ENCODE peak calls at places on chromosomes 6 and 20, in five cellular contexts. D is thyroid gland, J is hepatocyte, Q is K562, L is stomach. C is an unnamed sample. For H3K4me1, the result is how much of the 10 kb centered on the place peaks cover.

GRCh38 chr6:19999319-20000191 is 162.4 kb downstream of the ID4 start:
- DNase-seq in D (no peak), J (no peak), Q (peak), L (no peak), C (no peak)

GRCh38 chr6:88982720-88983119 is 19.3 kb upstream of the RNGTT start:
- DNase-seq in D (peak), J (peak), Q (peak), L (peak), C (peak)

GRCh38 chr6:110814488-110815259 is 595 bp downstream of the CDK19 start:
- DNase-seq in D (peak), J (peak), Q (peak), L (peak), C (no peak)

GRCh38 chr6:151002562-151002961 is 137.1 kb downstream of the MTHFD1L start:
- DNase-seq in D (no peak), J (no peak), Q (no peak), L (no peak), C (no peak)

GRCh38 chr6:168274046-168274952 is 45.3 kb downstream of the DACT2 start:
- DNase-seq in D (no peak), J (peak), Q (peak), L (peak), C (no peak)

GRCh38 chr20:20393207-20393606 is 25.3 kb downstream of the INSM1 start:
- DNase-seq in D (no peak), J (no peak), Q (peak), L (no peak), C (no peak)

GRCh38 chr6:158290040-158290439 is 22.2 kb upstream of the TULP4 start:
- DNase-seq in D (no peak), J (no peak), Q (no peak), L (no peak), C (no peak)

GRCh38 chr6:169981051-169981450 is 229.6 kb downstream of the ERMARD start:
- DNase-seq in D (no peak), J (no peak), Q (no peak), L (no peak), C (no peak)

GRCh38 chr6:118781897-118782296 is 112.1 kb upstream of the ASF1A start:
- DNase-seq in D (no peak), J (no peak), Q (no peak), L (peak), C (no peak)

GRCh38 chr20:34997171-34997570 is 41.5 kb downstream of the MYH7B start:
- DNase-seq in D (no peak), J (no peak), Q (no peak), L (peak), C (no peak)

GRCh38 chr20:50305636-50306477 is 115.2 kb downstream of the CEBPB start:
- DNase-seq in D (peak), J (peak), Q (no peak), L (no peak), C (no peak)

GRCh38 chr6:25054469-25054868 is 118.7 kb upstream of the RIPOR2 start:
- DNase-seq in D (no peak), J (no peak), Q (no peak), L (no peak), C (no peak)

GRCh38 chr6:16388488-16388887 is 150.1 kb downstream of the GMPR start:
- DNase-seq in D (no peak), J (no peak), Q (no peak), L (no peak), C (no peak)

GRCh38 chr6:127748290-127748689 is 152.6 kb downstream of the THEMIS start:
- DNase-seq in D (no peak), J (no peak), Q (no peak), L (no peak), C (no peak)

GRCh38 chr6:16316741-16317251 is 78.4 kb downstream of the GMPR start:
- DNase-seq in D (no peak), J (peak), Q (peak), L (no peak), C (peak)

GRCh38 chr6:133688705-133689492 is 200.0 kb upstream of the TCF21 start:
- DNase-seq in D (no peak), J (no peak), Q (no peak), L (no peak), C (no peak)

GRCh38 chr6:42378125-42378524 is 73.6 kb downstream of the TRERF1 start:
- DNase-seq in D (no peak), J (no peak), Q (no peak), L (no peak), C (no peak)

GRCh38 chr6:121865811-121866210 is 430.4 kb downstream of the GJA1 start:
- DNase-seq in D (no peak), J (no peak), Q (no peak), L (no peak), C (no peak)

GRCh38 chr6:159037746-159038290 is 7.0 kb downstream of the TAGAP start:
- DNase-seq in D (no peak), J (no peak), Q (no peak), L (no peak), C (no peak)

GRCh38 chr6:147906361-147906760 is 397.9 kb downstream of the SAMD5 start:
- DNase-seq in D (no peak), J (no peak), Q (no peak), L (no peak), C (no peak)

GRCh38 chr6:22380236-22380635 is 83.4 kb upstream of the PRL start:
- DNase-seq in D (no peak), J (no peak), Q (no peak), L (no peak), C (no peak)

GRCh38 chr6:81589465-81590313 is 162.8 kb downstream of the TENT5A start:
- DNase-seq in D (peak), J (no peak), Q (no peak), L (peak), C (no peak)

GRCh38 chr6:130182466-130182865 is 40.3 kb downstream of the SAMD3 start:
- DNase-seq in D (no peak), J (no peak), Q (no peak), L (no peak), C (no peak)

GRCh38 chr20:13397300-13397724 is 176.2 kb downstream of the ISM1 start:
- DNase-seq in D (no peak), J (no peak), Q (no peak), L (no peak), C (no peak)

GRCh38 chr20:1301031-1301529 is 27.9 kb downstream of the SDCBP2 start:
- DNase-seq in D (no peak), J (no peak), Q (peak), L (no peak), C (no peak)

GRCh38 chr6:168133186-168133585 is 54.2 kb upstream of the FRMD1 start:
- DNase-seq in D (no peak), J (peak), Q (no peak), L (no peak), C (no peak)

GRCh38 chr6:121435444-121436069 is at the start of gene GJA1:
- DNase-seq in D (peak), J (peak), Q (no peak), L (no peak), C (peak)

GRCh38 chr6:28794175-28795002 is 129.4 kb downstream of the TRIM27 start:
- DNase-seq in D (no peak), J (peak), Q (peak), L (no peak), C (no peak)

GRCh38 chr6:7532821-7533220 is 8.7 kb upstream of the DSP start:
- DNase-seq in D (peak), J (no peak), Q (no peak), L (no peak), C (no peak)

GRCh38 chr20:62331347-62331746 is 28.6 kb downstream of the ADRM1 start:
- DNase-seq in D (no peak), J (no peak), Q (no peak), L (no peak), C (no peak)

GRCh38 chr6:17394192-17394611 is 807 bp downstream of the CAP2 start:
- DNase-seq in D (peak), J (peak), Q (peak), L (peak), C (peak)

GRCh38 chr6:30100585-30101422 is 12.1 kb downstream of the TRIM31 start:
- DNase-seq in D (peak), J (peak), Q (peak), L (peak), C (no peak)

DNA sequence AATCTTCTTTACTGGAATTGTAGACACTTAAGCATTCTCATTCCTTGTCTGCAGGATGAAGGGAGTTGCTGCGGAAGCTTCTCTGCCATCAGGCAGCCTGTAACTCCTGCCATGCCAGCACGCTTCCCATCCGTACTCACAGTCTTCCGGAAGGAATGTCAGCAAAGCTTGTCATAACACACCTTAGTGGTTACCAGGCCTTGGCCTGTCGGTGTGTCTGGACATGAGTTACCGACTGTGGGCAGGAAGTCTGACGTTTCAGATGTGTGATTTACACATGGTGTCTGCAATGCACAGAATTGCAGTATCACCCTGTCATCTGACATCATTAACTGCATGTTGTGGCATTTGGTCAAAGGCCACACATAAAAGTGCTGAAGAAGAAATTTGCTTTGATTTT is 102.2 kb downstream of the SLC24A3 start:
- DNase-seq in D (no peak), J (no peak), Q (no peak), L (no peak), C (no peak)
- H3K4me1 ChIP-seq in D (under half), J (under half), Q (under half), L (under half), C (under half)

GRCh38 chr6:106609699-106610098 is 19.6 kb downstream of the RTN4IP1 start:
- DNase-seq in D (peak), J (peak), Q (no peak), L (no peak), C (peak)

GRCh38 chr6:106611030-106611429 is 18.3 kb downstream of the RTN4IP1 start:
- DNase-seq in D (no peak), J (no peak), Q (no peak), L (no peak), C (no peak)

GRCh38 chr6:106612956-106613516 is 16.3 kb downstream of the RTN4IP1 start:
- DNase-seq in D (peak), J (no peak), Q (no peak), L (no peak), C (no peak)

GRCh38 chr6:106613590-106613989 is 15.7 kb downstream of the RTN4IP1 start:
- DNase-seq in D (no peak), J (no peak), Q (no peak), L (no peak), C (peak)

GRCh38 chr6:106608080-106608668 is 21.1 kb downstream of the RTN4IP1 start:
- DNase-seq in D (no peak), J (peak), Q (peak), L (no peak), C (peak)
- H3K4me1 ChIP-seq in D (under half), J (under half), Q (under half), L (under half), C (under half)

GRCh38 chr6:3037578-3038365 is 30.5 kb upstream of the RIPK1 start:
- DNase-seq in D (no peak), J (no peak), Q (no peak), L (no peak), C (no peak)

GRCh38 chr6:3035397-3035796 is 32.9 kb upstream of the RIPK1 start:
- DNase-seq in D (no peak), J (no peak), Q (no peak), L (no peak), C (no peak)

GRCh38 chr6:3033652-3034051 is 34.0 kb downstream of the NQO2 start:
- DNase-seq in D (no peak), J (no peak), Q (no peak), L (no peak), C (no peak)

GRCh38 chr6:3039384-3039783 is 28.9 kb upstream of the RIPK1 start:
- DNase-seq in D (no peak), J (no peak), Q (no peak), L (no peak), C (peak)

DNA sequence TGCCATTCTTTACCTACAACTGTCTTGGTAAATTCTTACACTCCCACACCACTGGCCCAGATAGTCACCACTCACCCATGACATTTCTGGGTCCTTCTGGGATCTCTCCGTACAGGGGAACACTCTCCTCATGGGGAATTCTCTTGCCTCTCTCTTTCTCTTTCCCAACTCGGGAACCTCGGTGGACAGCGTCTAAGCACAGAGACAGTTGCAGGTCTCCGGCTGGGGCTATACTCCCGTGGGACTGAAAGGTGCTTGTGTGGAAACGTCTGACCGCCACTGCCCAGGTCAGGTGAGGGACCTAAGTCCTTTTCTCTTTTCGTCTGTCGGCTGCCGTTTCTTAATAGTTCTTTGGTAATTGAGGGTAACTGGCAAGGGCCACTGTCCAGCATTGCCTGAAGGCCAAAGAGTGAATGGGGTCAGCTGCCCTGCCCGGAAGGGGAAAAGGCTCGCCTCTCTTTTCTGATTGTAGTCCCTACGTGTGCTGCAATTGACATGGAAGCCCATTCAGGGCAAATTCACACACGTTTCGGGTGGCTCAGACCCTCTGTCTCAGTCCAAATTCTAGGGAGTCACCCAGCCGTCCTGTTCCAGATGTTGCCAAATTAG is 31.3 kb upstream of the RIPK1 start:
- DNase-seq in D (no peak), J (no peak), Q (no peak), L (no peak), C (no peak)
- H3K4me1 ChIP-seq in D (under half), J (under half), Q (under half), L (under half), C (under half)

DNA sequence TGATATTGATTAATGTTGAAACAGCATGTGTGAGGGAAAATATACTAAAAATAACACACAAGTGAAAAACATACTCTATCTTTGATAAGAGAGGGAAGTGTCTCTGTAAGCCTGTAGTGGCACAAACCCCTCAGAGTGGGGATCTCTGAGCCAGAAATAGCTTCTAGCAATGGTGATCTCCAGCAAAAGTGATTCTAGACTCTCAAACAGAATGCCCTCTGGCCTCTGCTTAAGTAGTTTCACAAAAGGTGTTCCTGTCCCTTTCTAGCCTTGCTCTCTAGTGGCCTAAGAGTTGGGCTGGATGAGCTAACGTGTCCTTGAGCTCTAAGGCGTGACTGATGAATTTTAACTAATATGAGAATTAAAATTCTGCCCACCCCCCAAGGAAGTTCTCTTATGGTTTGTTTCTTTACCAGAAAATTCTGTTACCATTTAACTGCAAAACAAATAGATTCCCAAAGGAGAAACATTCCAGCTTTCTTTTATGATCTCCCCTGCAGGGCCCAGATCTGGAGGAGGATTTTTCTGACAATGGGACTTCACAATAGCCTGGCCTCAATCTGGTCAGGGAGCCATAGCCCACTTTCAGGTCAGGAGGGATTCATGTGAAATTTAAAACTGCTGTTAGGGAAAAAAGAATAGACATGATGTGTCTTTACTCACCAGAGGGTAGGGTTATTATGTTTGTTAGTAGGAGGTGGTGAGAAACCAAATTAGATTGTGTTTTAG is 182.5 kb upstream of the LAMP5 start:
- DNase-seq in D (no peak), J (no peak), Q (no peak), L (no peak), C (peak)
- H3K4me1 ChIP-seq in D (under half), J (under half), Q (under half), L (under half), C (under half)

GRCh38 chr20:44304383-44304782 is 6.6 kb downstream of the FITM2 start:
- DNase-seq in D (no peak), J (no peak), Q (no peak), L (no peak), C (no peak)

GRCh38 chr20:44306927-44307326 is 4.1 kb downstream of the FITM2 start:
- DNase-seq in D (no peak), J (no peak), Q (no peak), L (no peak), C (no peak)

GRCh38 chr20:44310664-44311639 is at the start of gene FITM2:
- DNase-seq in D (peak), J (peak), Q (peak), L (peak), C (peak)

GRCh38 chr20:44314870-44315269 is 3.9 kb upstream of the FITM2 start:
- DNase-seq in D (no peak), J (no peak), Q (no peak), L (no peak), C (no peak)

DNA sequence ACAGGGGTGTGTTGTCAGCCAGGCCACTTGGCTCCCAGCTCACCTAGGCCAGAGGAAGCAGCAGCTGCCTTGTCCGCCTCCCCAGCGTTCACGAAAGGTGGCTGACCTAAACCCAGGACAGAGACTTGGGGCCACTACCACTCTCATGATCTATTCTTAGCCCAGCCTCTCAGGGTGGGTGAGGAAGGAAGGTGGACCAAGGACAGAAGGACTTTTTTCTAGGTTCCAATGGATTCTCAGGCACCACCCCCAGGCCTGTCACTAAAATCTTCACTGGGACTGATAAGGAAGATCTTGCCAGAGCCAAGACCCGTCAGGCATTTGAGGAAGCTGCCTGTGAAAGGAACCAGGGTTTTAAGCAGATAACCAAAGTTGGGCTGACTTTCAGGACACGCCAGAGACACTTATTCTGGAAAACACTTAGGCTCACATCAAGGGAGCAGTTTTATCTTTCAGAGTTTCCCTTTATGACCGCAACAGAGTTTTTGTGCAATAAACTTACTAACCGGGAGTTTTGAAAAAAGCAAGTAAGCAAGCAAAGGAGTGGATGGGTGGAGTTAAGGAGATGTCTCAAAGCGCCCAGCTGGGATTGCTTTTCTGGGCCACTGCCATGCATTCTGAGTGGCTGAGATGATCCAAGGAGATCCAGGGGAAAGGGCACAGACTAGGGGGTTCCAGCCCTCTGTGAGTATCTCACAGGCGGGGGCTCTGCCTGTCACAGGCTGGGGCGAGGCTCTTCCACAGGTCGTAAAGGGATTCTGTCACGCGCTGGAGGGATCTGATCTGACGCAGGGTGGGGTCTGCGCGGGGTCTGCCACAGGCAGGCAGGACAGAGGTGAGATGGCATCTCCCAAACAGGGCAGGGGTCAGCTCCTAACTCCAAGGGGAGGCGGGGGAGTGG is 989 bp downstream of the FITM2 start:
- DNase-seq in D (peak), J (peak), Q (peak), L (no peak), C (no peak)
- H3K4me1 ChIP-seq in D (under half), J (under half), Q (under half), L (under half), C (under half)

GRCh38 chr6:35491558-35492541 is 5.0 kb downstream of the TEAD3 start:
- DNase-seq in D (no peak), J (peak), Q (no peak), L (no peak), C (no peak)
- H3K4me1 ChIP-seq in D (under half), J (half or more), Q (half or more), L (half or more), C (under half)

DNA sequence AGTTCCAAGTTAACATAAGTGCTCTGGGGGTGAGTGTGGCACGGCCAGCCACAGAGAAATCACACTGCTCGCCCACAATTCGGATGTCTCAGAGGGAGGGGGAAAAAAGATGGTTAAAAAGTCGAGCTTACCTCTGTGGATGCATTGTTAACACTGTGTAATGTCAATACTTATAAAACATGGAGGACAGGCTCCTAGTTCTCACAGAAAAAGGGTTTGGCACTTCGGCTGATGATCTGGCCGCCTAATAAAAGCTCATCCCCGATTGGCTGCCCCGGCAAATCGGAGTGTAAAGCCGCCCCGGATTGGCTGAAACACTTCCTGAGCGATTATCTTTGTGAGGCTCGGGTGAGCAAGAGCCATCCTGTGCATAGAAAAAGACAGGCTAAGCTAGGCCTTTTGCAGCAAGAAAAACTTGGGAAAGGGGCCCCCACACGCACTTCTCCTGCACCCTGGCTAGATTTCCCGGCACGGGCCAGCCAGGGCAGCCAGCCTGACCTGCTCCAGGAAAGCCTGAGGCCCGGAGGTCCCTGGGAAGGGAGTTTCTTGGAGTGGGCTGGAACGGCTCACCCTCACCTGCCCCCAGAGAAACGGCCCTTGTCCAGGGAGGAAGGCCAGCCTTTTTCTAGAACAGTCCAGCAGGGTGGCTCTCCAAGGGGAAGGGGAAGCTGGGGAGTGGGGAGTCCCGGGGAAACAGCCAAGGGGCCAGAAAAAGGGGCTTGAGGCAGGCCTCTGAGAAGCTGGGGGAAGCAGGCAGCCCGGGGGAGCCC is at the start of gene ZMYND8:
- DNase-seq in D (peak), J (peak), Q (peak), L (peak), C (peak)
- H3K4me1 ChIP-seq in D (half or more), J (half or more), Q (under half), L (half or more), C (half or more)

GRCh38 chr20:10783660-10784336 is 110.0 kb upstream of the JAG1 start:
- DNase-seq in D (no peak), J (peak), Q (no peak), L (no peak), C (no peak)
- H3K4me1 ChIP-seq in D (under half), J (under half), Q (under half), L (under half), C (under half)